ENCODE peak calls at places on chromosomes 5 and 9, in five cellular contexts. X is mucosa of descending colon, D is HepG2, V is mammary epithelial cell, E is uterus. M is an unnamed sample. For H3K4me1 and H3K36me3, the result is how much of the 10 kb centered on the place peaks cover.

GRCh38 chr9:129611302-129611800 is 9.6 kb downstream of the C9orf50 start:
- DNase-seq in D (no peak), V (no peak), E (no peak), X (no peak), M (no peak)

GRCh38 chr5:151680944-151681427 is 5.7 kb downstream of the SPARC start:
- DNase-seq in D (no peak), V (no peak), E (no peak), X (no peak), M (no peak)

GRCh38 chr5:195401-196160 is 4.3 kb downstream of the LRRC14B start:
- DNase-seq in X (no peak), D (no peak), V (no peak), E (no peak), M (no peak)

GRCh38 chr5:91341159-91341558 is 42.0 kb downstream of the ARRDC3 start:
- DNase-seq in X (no peak), D (no peak), V (no peak), E (no peak), M (no peak)

GRCh38 chr9:18379073-18379811 is 94.7 kb upstream of the ADAMTSL1 start:
- DNase-seq in X (no peak), D (no peak), E (no peak), V (peak), M (no peak)

GRCh38 chr5:152514827-152515397 is 109.8 kb upstream of the NMUR2 start:
- DNase-seq in E (no peak), D (peak), V (peak), X (no peak), M (no peak)

GRCh38 chr9:33180526-33181184 is 13.5 kb upstream of the B4GALT1 start:
- DNase-seq in V (peak), X (no peak), E (no peak), D (no peak), M (no peak)

GRCh38 chr9:131676431-131676972 is 63.4 kb downstream of the RAPGEF1 start:
- DNase-seq in D (no peak), E (no peak), X (no peak), V (no peak), M (no peak)

GRCh38 chr5:65876970-65877369 is 49.4 kb upstream of the ERBIN start:
- DNase-seq in X (no peak), D (no peak), V (no peak), E (no peak), M (no peak)

GRCh38 chr9:87263291-87263690 is 234.4 kb upstream of the DAPK1 start:
- DNase-seq in V (no peak), E (no peak), X (no peak), D (no peak), M (no peak)

GRCh38 chr5:95261369-95262175 is 23.3 kb downstream of the MCTP1 start:
- DNase-seq in D (peak), E (no peak), V (peak), X (no peak), M (no peak)

GRCh38 chr9:14423816-14424261 is 109.9 kb upstream of the NFIB start:
- DNase-seq in E (no peak), D (no peak), X (no peak), V (no peak), M (no peak)

GRCh38 chr5:89372176-89372575 is 489.2 kb upstream of the MEF2C start:
- DNase-seq in X (no peak), E (no peak), V (no peak), D (no peak), M (no peak)

GRCh38 chr5:9524941-9525340 is 20.9 kb downstream of the SEMA5A start:
- DNase-seq in V (no peak), D (no peak), E (no peak), X (no peak), M (no peak)

GRCh38 chr9:77819672-77820071 is 171.6 kb upstream of the GNA14 start:
- DNase-seq in V (no peak), D (no peak), X (no peak), E (no peak), M (no peak)

GRCh38 chr9:12538842-12539584 is 154.2 kb upstream of the TYRP1 start:
- DNase-seq in X (no peak), D (no peak), E (no peak), V (no peak), M (no peak)

GRCh38 chr9:127921592-127922120 is 4.8 kb upstream of the ST6GALNAC4 start:
- DNase-seq in V (no peak), E (peak), D (no peak), X (peak), M (peak)

GRCh38 chr9:127923046-127923445 is 6.2 kb upstream of the ST6GALNAC4 start:
- DNase-seq in D (no peak), X (no peak), E (no peak), V (no peak), M (no peak)

GRCh38 chr9:127919253-127919815 is 2.5 kb upstream of the ST6GALNAC4 start:
- DNase-seq in D (peak), E (peak), V (peak), X (peak), M (peak)

GRCh38 chr9:127918201-127919107 is 1.6 kb upstream of the ST6GALNAC4 start:
- DNase-seq in X (peak), V (no peak), E (no peak), D (no peak), M (no peak)

GRCh38 chr9:127920794-127921193 is 4.0 kb upstream of the ST6GALNAC4 start:
- DNase-seq in X (no peak), E (no peak), D (no peak), V (no peak), M (no peak)
- H3K4me1 ChIP-seq in X (under half), E (under half), D (under half), V (under half), M (under half)

DNA sequence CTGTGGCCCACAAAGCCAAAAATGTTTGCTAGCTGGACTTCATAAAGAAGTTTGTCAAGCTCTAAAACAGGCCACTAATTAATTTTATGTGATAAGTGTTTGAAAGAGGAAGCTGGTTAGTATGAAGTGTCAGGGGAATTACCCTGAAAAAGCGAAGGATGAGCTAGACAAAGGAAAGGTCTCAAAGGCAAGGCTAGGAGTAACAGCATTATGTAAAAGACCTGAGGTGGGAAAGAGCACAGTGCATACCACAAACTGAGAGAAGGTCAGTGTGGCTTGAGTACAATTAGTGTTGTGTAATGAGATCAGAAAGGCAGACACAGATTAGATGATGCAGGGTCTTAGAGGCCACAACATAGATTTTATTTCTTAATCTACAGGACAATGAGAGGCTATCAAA is 29.6 kb downstream of the RC3H2 start:
- DNase-seq in D (no peak), E (no peak), X (no peak), V (no peak), M (no peak)
- H3K36me3 ChIP-seq in D (under half), E (under half), X (under half), V (under half), M (under half)

DNA sequence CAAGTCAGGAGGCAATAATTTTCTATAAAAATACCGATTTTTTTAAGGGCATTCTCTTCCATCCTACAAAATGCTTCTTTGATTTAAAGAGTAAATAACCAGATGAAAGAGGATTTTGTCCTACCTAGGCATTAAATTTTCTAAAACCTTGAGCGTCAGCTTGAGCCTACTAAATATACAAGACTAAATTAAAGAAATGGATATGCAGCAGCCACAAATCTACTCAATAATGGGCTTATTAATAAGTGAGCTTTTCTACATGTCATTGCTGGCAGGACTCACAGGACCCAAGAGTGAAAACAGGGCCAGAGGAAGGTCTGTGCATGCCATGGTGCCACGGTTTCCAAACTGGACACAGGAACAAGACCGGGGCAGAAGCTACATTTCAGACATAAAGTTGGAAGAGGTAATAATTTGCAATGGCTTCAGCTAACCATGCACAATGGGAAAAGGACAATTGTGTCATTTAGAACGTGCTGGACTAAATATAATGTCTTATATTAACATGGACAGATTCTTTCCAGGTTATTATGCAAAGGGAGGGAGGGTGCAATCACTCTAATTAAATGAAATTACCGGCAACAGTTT is 5.2 kb downstream of the WHRN start:
- DNase-seq in D (no peak), X (no peak), V (no peak), E (no peak), M (no peak)
- H3K4me3 ChIP-seq in D (no peak), X (no peak), V (no peak), E (no peak), M (no peak)

DNA sequence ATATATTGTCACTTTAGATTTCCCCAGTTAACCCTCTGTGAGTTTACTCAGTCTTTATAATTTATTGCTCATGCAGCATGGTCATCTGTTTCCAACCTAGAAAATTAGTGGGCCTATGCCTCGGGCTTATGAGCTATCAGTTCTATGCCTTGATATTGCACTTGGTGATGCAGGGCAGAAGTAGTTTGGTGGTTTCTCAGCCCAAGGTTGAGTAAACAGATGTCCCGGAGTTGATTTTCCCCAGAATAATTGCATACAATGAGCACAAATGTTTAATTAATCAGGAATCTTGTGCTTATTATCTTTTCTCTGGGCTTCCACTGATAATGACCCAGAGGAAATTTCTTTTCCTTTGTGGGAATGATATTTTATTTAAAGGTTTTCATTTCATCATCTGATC is 474.0 kb downstream of the CCDC171 start:
- DNase-seq in D (no peak), V (no peak), X (no peak), E (no peak), M (no peak)
- H3K4me1 ChIP-seq in D (under half), V (under half), X (under half), E (under half), M (under half)

GRCh38 chr5:1272201-1272600 is 22.7 kb downstream of the TERT start:
- DNase-seq in E (no peak), D (no peak), X (no peak), V (no peak), M (no peak)

GRCh38 chr5:1273745-1274144 is 21.1 kb downstream of the TERT start:
- DNase-seq in V (no peak), D (no peak), X (no peak), E (no peak), M (no peak)

GRCh38 chr5:1277331-1277730 is 17.5 kb downstream of the TERT start:
- DNase-seq in X (peak), V (no peak), E (no peak), D (no peak), M (no peak)

GRCh38 chr5:1276930-1277329 is 17.9 kb downstream of the TERT start:
- DNase-seq in E (no peak), V (no peak), X (no peak), D (no peak), M (no peak)

GRCh38 chr5:1274471-1274870 is 20.4 kb downstream of the TERT start:
- DNase-seq in E (no peak), X (no peak), V (no peak), D (no peak), M (no peak)
- H3K36me3 ChIP-seq in E (under half), X (under half), V (under half), D (under half), M (under half)

DNA sequence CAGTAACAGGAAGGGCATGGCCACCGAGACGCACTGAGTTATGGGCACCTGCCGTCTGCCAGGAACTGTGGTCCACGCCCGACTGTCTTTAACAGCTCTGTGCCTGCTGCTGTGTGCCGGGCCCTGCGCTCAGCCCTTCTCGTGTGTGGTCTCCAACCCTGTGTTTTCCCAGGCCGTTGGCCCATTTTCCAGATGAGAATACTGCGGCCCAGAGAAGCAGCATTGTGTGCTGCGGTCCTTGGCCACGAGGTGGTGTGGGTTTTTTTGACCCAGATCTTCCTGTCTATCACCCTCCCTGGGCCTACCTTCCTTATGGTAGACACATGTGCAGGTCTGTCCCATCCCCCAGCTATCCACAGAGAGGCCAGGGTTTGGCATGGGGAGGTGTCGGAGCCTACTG is 47.0 kb downstream of the RXRA start:
- DNase-seq in D (no peak), E (no peak), V (no peak), X (no peak), M (no peak)
- H3K4me3 ChIP-seq in D (no peak), E (no peak), V (no peak), X (no peak), M (peak)

DNA sequence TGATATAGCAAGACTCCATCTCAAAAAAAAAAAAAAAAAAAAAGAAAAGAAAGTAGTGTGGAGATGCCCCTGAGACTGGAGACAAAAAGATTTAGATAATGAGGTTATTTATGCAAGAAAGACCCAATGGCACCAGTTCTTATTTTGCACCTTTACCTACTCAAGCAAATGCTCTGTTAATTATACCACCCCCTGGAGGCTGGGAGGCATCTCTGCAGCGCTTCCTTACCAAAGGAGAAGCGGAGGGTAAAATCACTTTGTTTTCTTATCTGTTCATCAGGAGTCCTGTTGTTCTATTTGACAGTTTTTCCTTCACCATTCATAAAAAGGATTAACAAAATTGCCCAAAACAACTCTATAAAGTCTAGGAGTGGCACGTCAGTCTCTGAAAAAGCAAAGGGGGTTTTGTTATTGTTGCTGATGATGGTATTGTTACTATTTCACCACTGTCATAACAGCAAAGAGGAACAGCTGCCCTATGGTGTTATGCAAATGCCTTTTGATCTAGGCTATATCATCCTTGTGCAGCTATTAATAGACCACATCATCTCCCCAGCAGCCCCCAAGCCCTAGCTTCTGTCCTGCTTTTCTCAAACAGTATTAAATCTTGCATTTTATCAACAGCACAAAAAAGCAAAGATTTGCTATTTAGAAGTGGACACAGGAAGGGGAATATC is 174.0 kb downstream of the PALM2AKAP2 start:
- DNase-seq in D (no peak), E (no peak), V (no peak), X (no peak), M (no peak)
- H3K4me1 ChIP-seq in D (under half), E (under half), V (under half), X (under half), M (under half)

M was measured in psoas muscle.